ENCODE peak calls at places on chromosomes 12 and 14, in six cellular contexts. P is CD8-positive, alpha-beta T cell; C is tibial nerve; O is left ventricle myocardium inferior; T is fibroblast of the aortic adventitia; W is HFFc6. Y is an unnamed sample.

GRCh38 chr14:86852530-86852929 is 1140.5 kb downstream of the GALC start:
- DNase-seq in O (no peak), P (no peak), T (no peak), C (no peak), W (peak), Y (no peak)

GRCh38 chr14:92890830-92891598 is 31.9 kb upstream of the CHGA start:
- DNase-seq in W (no peak), T (no peak), P (no peak), C (no peak), O (no peak), Y (no peak)

GRCh38 chr12:26027401-26027800 is 68.9 kb downstream of the RASSF8 start:
- DNase-seq in T (no peak), P (no peak), C (no peak), W (no peak), O (no peak), Y (no peak)

GRCh38 chr12:53518381-53518780 is 11.1 kb upstream of the NPFF start:
- DNase-seq in C (no peak), P (no peak), T (peak), O (no peak), W (peak), Y (no peak)

GRCh38 chr14:103118663-103119404 is 4.4 kb upstream of the TNFAIP2 start:
- DNase-seq in C (peak), W (no peak), O (peak), P (no peak), T (no peak), Y (peak)

GRCh38 chr12:54005853-54006699 is 2.7 kb upstream of the HOXC8 start:
- DNase-seq in C (peak), W (peak), T (peak), O (peak), P (peak), Y (peak)

GRCh38 chr14:101588990-101589389 is 27.7 kb downstream of the DIO3 start:
- DNase-seq in C (no peak), P (no peak), O (no peak), T (no peak), W (no peak), Y (no peak)

GRCh38 chr12:7642876-7643309 is 22.8 kb downstream of the APOBEC1 start:
- DNase-seq in T (peak), W (peak), P (no peak), O (no peak), C (no peak), Y (no peak)

GRCh38 chr12:21989819-21990412 is 48.7 kb upstream of the ABCC9 start:
- DNase-seq in O (no peak), P (no peak), C (no peak), W (peak), T (peak), Y (no peak)

GRCh38 chr12:4441355-4442330 is 4.0 kb downstream of the FGF6 start:
- DNase-seq in T (no peak), O (no peak), C (no peak), P (no peak), W (no peak), Y (no peak)

GRCh38 chr12:92930421-92930820 is 1.3 kb upstream of the EEA1 start:
- DNase-seq in P (no peak), C (no peak), W (no peak), T (peak), O (no peak), Y (no peak)

GRCh38 chr14:22333408-22334274 is 255.4 kb downstream of the DAD1 start:
- DNase-seq in C (no peak), P (no peak), T (no peak), O (no peak), W (peak), Y (no peak)

GRCh38 chr14:68968051-68968450 is 11.1 kb downstream of the ACTN1 start:
- DNase-seq in C (no peak), O (no peak), T (no peak), P (peak), W (no peak), Y (no peak)

DNA sequence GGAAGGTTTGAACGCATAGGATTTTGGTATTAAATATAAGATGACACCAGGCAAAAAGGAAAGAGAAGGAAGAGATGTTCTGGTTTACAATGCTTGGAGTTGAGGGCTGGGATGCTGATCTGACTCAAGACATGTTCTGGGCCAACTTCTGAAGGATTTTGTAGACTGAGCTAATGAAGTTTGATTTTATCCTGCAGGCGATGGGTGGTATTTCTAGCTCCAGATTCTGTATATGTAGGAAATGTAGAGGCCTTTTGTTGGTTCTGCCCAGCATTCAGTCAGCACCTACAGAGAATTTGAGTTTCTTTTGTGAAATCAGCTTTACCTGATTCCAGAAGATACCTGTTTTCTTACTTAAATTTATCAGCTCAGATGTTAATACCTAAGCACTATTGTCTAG is 48.2 kb downstream of the VEZT start:
- DNase-seq in O (no peak), W (no peak), P (no peak), C (no peak), T (no peak), Y (no peak)
- TF ChIP-seq CTCF in O (no peak), W (peak), P (no peak), C (no peak), T (no peak), Y (no peak)

DNA sequence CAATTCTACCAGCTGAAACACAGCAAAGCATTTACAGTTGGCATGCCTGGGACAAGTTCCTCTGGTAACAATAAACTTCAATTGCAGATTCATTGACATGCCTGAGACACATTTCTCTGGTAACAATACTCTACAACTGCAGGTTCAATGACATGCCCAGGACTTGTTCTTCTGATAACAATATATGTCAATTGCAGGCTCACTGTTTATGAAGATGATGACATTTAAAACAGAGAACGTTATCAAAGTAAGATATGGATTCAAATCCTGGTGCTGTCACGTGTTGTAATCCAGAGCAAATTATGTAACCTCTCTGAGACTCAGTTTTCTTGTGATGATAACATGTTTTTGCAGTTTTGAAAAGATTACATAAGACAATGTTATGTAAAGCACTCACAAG is 20.5 kb downstream of the KITLG start:
- DNase-seq in C (no peak), O (no peak), W (no peak), P (no peak), T (peak), Y (no peak)
- TF ChIP-seq CTCF in C (no peak), O (no peak), W (no peak), P (no peak), T (no peak), Y (no peak)

GRCh38 chr12:52185400-52185967 is 6.3 kb downstream of the KRT80 start:
- DNase-seq in P (no peak), T (no peak), C (no peak), W (no peak), O (no peak), Y (no peak)
- TF ChIP-seq CTCF in P (no peak), T (no peak), C (no peak), W (no peak), O (no peak), Y (no peak)

GRCh38 chr14:64060648-64061096 is 207.9 kb downstream of the SYNE2 start:
- DNase-seq in P (no peak), O (no peak), T (no peak), W (no peak), C (no peak), Y (no peak)
- TF ChIP-seq CTCF in P (no peak), O (peak), T (peak), W (peak), C (no peak), Y (peak)

GRCh38 chr12:114397978-114398881 is 7.7 kb downstream of the TBX5 start:
- DNase-seq in C (no peak), W (no peak), P (no peak), T (no peak), O (no peak), Y (no peak)

GRCh38 chr12:114399664-114400211 is 6.2 kb downstream of the TBX5 start:
- DNase-seq in W (peak), O (no peak), C (no peak), T (no peak), P (no peak), Y (no peak)

GRCh38 chr12:114396153-114396868 is 9.6 kb downstream of the TBX5 start:
- DNase-seq in W (peak), P (no peak), O (no peak), C (no peak), T (no peak), Y (no peak)

GRCh38 chr12:114395755-114396152 is 10.2 kb downstream of the TBX5 start:
- DNase-seq in O (no peak), T (no peak), P (no peak), W (peak), C (no peak), Y (no peak)

GRCh38 chr12:114396869-114397719 is 8.8 kb downstream of the TBX5 start:
- DNase-seq in C (no peak), P (no peak), W (no peak), O (no peak), T (no peak), Y (no peak)
- TF ChIP-seq CTCF in C (no peak), P (no peak), W (peak), O (no peak), T (no peak), Y (no peak)

DNA sequence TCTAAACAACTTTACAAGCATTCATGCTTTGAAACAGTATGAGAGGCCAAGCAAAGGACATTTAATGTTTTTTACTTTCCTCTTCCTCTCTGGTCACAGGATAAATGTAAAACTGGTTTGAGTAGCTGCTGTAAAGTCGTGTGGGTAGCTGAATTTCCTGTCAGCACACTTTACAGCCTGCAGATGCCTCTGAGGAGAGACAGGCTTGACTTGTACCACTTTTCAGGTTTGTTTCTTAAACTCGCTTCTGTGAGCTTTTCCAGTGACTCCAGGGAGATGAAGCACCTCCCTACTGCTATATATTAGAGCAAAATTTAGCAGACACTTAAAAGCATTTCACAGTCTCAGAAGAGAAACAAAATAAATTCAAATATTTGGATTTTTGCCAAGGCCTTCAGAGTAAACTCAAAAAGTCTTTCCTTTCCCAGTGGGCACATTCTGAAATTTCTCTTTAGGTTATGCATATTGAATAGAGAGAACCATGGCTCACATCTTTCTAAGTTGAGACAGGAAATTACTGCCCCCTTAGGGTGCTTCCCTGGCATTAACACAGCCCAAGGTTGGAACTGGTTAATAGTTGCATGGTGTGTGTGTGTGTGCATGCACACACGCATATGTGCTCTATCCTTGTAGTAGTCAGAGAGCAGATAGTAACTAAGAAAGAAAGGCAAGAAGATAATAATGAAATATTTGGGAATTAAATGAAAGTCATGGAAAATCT is 557.3 kb upstream of the MIS18BP1 start:
- DNase-seq in T (no peak), W (no peak), P (no peak), C (no peak), O (no peak), Y (no peak)
- TF ChIP-seq CTCF in T (no peak), W (no peak), P (no peak), C (no peak), O (no peak), Y (no peak)

GRCh38 chr12:125092872-125093680 is 27.8 kb downstream of the AACS start:
- DNase-seq in P (no peak), O (peak), T (peak), W (peak), C (no peak), Y (peak)
- TF ChIP-seq CTCF in P (no peak), O (peak), T (no peak), W (no peak), C (no peak), Y (peak)

GRCh38 chr12:94500831-94501567 is 41.3 kb upstream of the CEP83 start:
- DNase-seq in W (no peak), P (no peak), T (no peak), C (no peak), O (no peak), Y (no peak)
- TF ChIP-seq CTCF in W (no peak), P (no peak), T (no peak), C (no peak), O (no peak), Y (no peak)

GRCh38 chr12:68237068-68237467 is 11.5 kb upstream of the IL26 start:
- DNase-seq in P (no peak), W (no peak), C (no peak), T (peak), O (no peak), Y (no peak)
- TF ChIP-seq CTCF in P (no peak), W (peak), C (no peak), T (peak), O (no peak), Y (peak)

GRCh38 chr12:31478898-31479297 is 112.0 kb downstream of the DENND5B start:
- DNase-seq in W (no peak), P (no peak), C (no peak), O (no peak), T (no peak), Y (no peak)

GRCh38 chr12:31485570-31485969 is 105.4 kb downstream of the DENND5B start:
- DNase-seq in T (no peak), O (no peak), P (no peak), W (peak), C (no peak), Y (no peak)

GRCh38 chr12:31479516-31480210 is 111.3 kb downstream of the DENND5B start:
- DNase-seq in W (no peak), P (no peak), C (no peak), O (no peak), T (no peak), Y (no peak)

GRCh38 chr12:31481415-31481814 is 109.5 kb downstream of the DENND5B start:
- DNase-seq in T (no peak), O (no peak), C (no peak), W (no peak), P (no peak), Y (no peak)

DNA sequence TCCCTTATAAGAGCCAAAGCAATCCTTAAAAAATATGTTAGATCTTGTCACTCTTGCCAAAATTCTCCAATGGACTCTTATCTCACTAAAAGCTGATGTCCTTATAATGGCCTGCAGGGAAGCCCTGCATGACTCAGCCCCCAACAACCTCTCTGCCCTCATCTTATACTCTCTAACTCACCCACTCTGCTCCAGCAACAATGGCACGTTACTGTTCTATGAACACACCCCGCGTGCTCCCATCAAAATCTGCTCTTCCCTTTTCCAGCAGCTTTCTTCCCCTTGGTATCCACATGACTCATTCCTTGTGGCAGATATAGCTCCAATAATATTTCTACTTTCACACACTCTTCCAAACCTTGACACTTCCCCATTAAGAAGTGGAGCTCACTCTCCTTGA is 108.1 kb downstream of the DENND5B start:
- DNase-seq in O (no peak), W (no peak), P (no peak), T (peak), C (no peak), Y (no peak)
- TF ChIP-seq CTCF in O (no peak), W (no peak), P (no peak), T (no peak), C (no peak), Y (no peak)

Y was measured in right atrium auricular region.